ENCODE peak calls at places on chromosomes 6 and 20, in four cellular contexts. G, D, I and P are unnamed samples. For H3K27me3, the result is how much of the 10 kb centered on the place peaks cover.

GRCh38 chr6:53723331-53723730 is 57.8 kb upstream of the KLHL31 start:
- DNase-seq in G (no peak), D (no peak), I (no peak), P (no peak)

GRCh38 chr6:51495806-51496380 is 591.5 kb downstream of the PKHD1 start:
- DNase-seq in G (no peak), D (no peak), I (no peak), P (no peak)

GRCh38 chr6:3232017-3232838 is 4.8 kb upstream of the TUBB2B start:
- DNase-seq in G (no peak), D (no peak), I (no peak), P (no peak)

GRCh38 chr6:120405947-120406346 is 928.3 kb downstream of the TBC1D32 start:
- DNase-seq in G (peak), D (no peak), I (no peak), P (no peak)

GRCh38 chr20:17571967-17572638 is 2.2 kb downstream of the DSTN start:
- DNase-seq in G (no peak), D (no peak), I (no peak), P (no peak)

GRCh38 chr6:143451531-143451930 is 926 bp downstream of the PEX3 start:
- DNase-seq in G (no peak), D (no peak), I (no peak), P (no peak)

GRCh38 chr6:33620584-33621395 is at the start of gene ITPR3:
- DNase-seq in G (no peak), D (peak), I (peak), P (peak)

GRCh38 chr20:62617711-62618483 is 24.4 kb upstream of the SLCO4A1 start:
- DNase-seq in G (no peak), D (no peak), I (no peak), P (no peak)

GRCh38 chr20:22921595-22922421 is 113.3 kb upstream of the SSTR4 start:
- DNase-seq in G (no peak), D (peak), I (peak), P (no peak)

GRCh38 chr20:380763-381580 is 412 bp downstream of the TRIB3 start:
- DNase-seq in G (no peak), D (peak), I (peak), P (peak)

GRCh38 chr6:147207851-147208754 is 3.9 kb downstream of the STXBP5 start:
- DNase-seq in G (no peak), D (no peak), I (peak), P (no peak)

GRCh38 chr6:3022765-3023662 is 23.3 kb downstream of the NQO2 start:
- DNase-seq in G (no peak), D (peak), I (no peak), P (no peak)

GRCh38 chr6:151763303-151763702 is 44.2 kb upstream of the ESR1 start:
- DNase-seq in G (no peak), D (no peak), I (peak), P (peak)

GRCh38 chr6:142850653-142851434 is 94.1 kb downstream of the HIVEP2 start:
- DNase-seq in G (no peak), D (no peak), I (peak), P (no peak)

DNA sequence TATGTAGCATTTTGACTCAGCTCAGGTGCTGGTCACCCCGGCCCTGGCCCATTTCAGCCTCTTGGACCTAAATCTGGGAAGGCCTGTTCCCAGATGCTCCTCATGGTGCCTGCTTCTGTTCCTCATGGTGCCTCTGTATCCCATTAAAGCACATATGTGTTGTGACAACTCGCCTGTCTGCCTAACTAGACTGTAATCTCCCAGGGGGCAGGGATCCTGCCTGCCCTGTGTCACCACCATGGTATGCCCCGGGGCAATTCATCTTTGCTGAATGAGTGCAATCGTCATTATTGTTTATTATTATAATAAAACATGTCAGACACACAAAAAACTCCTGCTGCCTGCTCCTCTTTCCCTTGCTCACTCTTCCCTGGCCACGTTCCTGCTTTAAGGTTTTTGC is 62.0 kb downstream of the ZFP64 start:
- DNase-seq in G (no peak), D (no peak), I (peak), P (no peak)
- H3K27me3 ChIP-seq in G (under half), D (under half), I (under half), P (under half)

GRCh38 chr6:163170294-163170883 is 244.1 kb upstream of the QKI start:
- DNase-seq in G (no peak), D (peak), I (no peak), P (peak)
- TF ChIP-seq RFX5 in G (no peak), D (no peak), I (no peak), P (no peak)

DNA sequence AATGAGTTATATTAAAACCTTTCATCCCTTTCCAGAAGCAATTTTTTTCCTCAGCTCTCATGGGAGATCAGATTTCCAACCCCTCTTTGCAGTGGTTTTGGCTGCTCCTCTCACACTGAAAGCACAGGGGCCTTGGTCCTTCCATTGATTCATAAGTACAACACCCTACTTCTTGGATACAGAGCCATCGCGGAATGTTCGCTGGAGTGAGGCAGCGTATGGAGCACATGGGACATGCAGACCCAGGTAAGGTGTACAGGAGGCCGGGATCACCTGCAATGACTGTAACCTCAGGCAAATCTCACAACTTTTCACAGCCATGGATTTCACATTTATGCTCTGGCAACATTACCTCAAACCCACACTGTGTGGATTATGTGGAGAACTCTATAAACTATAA is 75.2 kb upstream of the HEY2 start:
- DNase-seq in G (no peak), D (no peak), I (no peak), P (no peak)
- H3K27ac ChIP-seq in G (no peak), D (no peak), I (no peak), P (no peak)

DNA sequence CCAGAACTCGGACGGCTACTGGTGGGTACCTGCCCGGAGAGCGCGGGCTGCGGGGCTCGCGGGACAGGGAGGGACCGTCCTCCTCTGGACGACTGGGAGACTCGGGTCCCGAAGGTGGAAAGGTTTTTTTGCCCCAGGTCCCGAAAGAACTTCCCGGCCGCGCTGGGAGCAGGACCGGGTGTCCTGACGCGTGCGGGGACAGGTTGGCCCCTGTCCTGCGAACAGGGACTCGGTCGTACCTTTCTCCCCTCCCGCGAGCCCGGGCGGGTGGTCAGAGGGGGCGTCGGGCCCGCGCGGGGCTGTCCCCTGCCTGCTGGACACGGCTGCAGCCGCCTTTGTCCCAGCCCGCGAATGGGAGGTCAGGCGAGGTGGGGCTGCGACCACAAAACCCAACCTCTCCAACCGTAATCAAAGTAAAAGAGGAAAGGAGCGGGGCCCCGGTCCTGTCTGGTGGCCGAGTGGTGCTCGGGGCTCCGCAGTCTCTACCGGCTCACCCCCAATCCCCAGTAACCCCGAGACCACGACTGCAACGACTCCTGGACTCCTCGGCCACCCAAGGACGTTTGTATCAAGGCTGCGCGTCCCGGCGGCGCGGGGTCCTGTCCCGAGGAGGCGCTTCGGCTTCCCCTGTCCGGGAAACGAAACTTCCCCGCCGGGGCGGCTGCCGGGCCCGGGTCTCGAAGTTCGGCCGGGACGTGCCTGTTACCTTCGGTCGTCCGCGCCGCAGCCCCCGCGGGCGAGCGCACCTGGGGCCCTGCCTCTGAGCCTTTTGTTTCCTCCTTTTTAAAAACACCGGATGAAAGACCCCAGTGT is 800 bp downstream of the DSP start:
- DNase-seq in G (no peak), D (no peak), I (no peak), P (peak)
- H3K27me3 ChIP-seq in G (under half), D (half or more), I (under half), P (half or more)